ENCODE peak calls at places on chromosomes 7 and 10, in four cellular contexts. W, B, K and G are unnamed samples.

GRCh38 chr10:16674147-16674703 is 143.0 kb downstream of the RSU1 start:
- DNase-seq in W (no peak), B (no peak), K (no peak), G (no peak)

GRCh38 chr10:124742418-124743187 is 1.6 kb downstream of the FAM53B start:
- DNase-seq in B (no peak), W (no peak), K (no peak), G (no peak)

GRCh38 chr7:50814166-50814565 is 31.5 kb upstream of the GRB10 start:
- DNase-seq in K (no peak), W (no peak), B (no peak), G (no peak)

GRCh38 chr7:132392713-132393112 is 183.6 kb downstream of the PLXNA4 start:
- DNase-seq in W (no peak), B (no peak), K (no peak), G (no peak)

GRCh38 chr10:77151395-77151794 is 486.2 kb downstream of the KCNMA1 start:
- DNase-seq in K (no peak), B (no peak), W (no peak), G (no peak)

GRCh38 chr10:8037941-8038894 is 16.3 kb upstream of the GATA3 start:
- DNase-seq in K (no peak), B (no peak), W (no peak), G (no peak)

GRCh38 chr7:77238703-77239136 is 39.1 kb upstream of the FGL2 start:
- DNase-seq in K (no peak), B (no peak), W (no peak), G (peak)

GRCh38 chr7:131159961-131160361 is 167.7 kb upstream of the MKLN1 start:
- DNase-seq in K (no peak), W (no peak), B (peak), G (no peak)

GRCh38 chr10:91539930-91540329 is 92.9 kb downstream of the PPP1R3C start:
- DNase-seq in B (no peak), W (no peak), K (no peak), G (no peak)